ENCODE peak calls at places on chromosome 19, in five cellular contexts. One of them, this sample, is unnamed.

GRCh38 chr19:28920269-28921066 is 292.5 kb downstream of the UQCRFS1 start:
- DNase-seq in GM23248: peak; percentile 6
- DNase-seq in upper lobe of right lung: no peak
- DNase-seq in thoracic aorta: no peak
- DNase-seq in neural progenitor cell: peak; percentile 53
- DNase-seq in this sample: no peak

GRCh38 chr19:38323276-38323675 is 3.6 kb downstream of the KCNK6 start:
- DNase-seq in GM23248: peak; percentile 12
- DNase-seq in upper lobe of right lung: no peak
- DNase-seq in thoracic aorta: no peak
- DNase-seq in neural progenitor cell: no peak
- DNase-seq in this sample: no peak

GRCh38 chr19:45876411-45877197 is 9.3 kb downstream of the IRF2BP1 start:
- DNase-seq in GM23248: peak; percentile 28
- DNase-seq in upper lobe of right lung: peak; percentile 85
- DNase-seq in thoracic aorta: no peak
- DNase-seq in neural progenitor cell: peak; percentile 61
- DNase-seq in this sample: no peak

GRCh38 chr19:16076958-16077611 is 790 bp downstream of the TPM4 start:
- DNase-seq in GM23248: peak; percentile 71
- DNase-seq in upper lobe of right lung: peak; percentile 85
- DNase-seq in thoracic aorta: no peak
- DNase-seq in neural progenitor cell: peak; percentile 73
- DNase-seq in this sample: peak; percentile 77

GRCh38 chr19:47363758-47364529 is 14.8 kb downstream of the DHX34 start:
- DNase-seq in GM23248: peak; percentile 30
- DNase-seq in upper lobe of right lung: no peak
- DNase-seq in thoracic aorta: no peak
- DNase-seq in neural progenitor cell: peak; percentile 28
- DNase-seq in this sample: peak; percentile 22

GRCh38 chr19:48616041-48616436 is 1.2 kb upstream of the FAM83E start:
- DNase-seq in GM23248: no peak
- DNase-seq in upper lobe of right lung: no peak
- DNase-seq in thoracic aorta: no peak
- DNase-seq in neural progenitor cell: no peak
- DNase-seq in this sample: no peak

GRCh38 chr19:29170554-29170953 is 42.4 kb downstream of the UQCRFS1 start:
- DNase-seq in GM23248: no peak
- DNase-seq in upper lobe of right lung: no peak
- DNase-seq in thoracic aorta: no peak
- DNase-seq in neural progenitor cell: no peak
- DNase-seq in this sample: no peak

GRCh38 chr19:46659151-46660007 is 1.6 kb downstream of the DACT3 start:
- DNase-seq in GM23248: peak; percentile 53
- DNase-seq in upper lobe of right lung: peak; percentile 68
- DNase-seq in thoracic aorta: no peak
- DNase-seq in neural progenitor cell: peak; percentile 77
- DNase-seq in this sample: no peak

GRCh38 chr19:10625003-10625761 is at the start of gene SLC44A2:
- DNase-seq in GM23248: peak; percentile 86
- DNase-seq in upper lobe of right lung: peak; percentile 94
- DNase-seq in thoracic aorta: no peak
- DNase-seq in neural progenitor cell: peak; percentile 94
- DNase-seq in this sample: peak; percentile 61

GRCh38 chr19:58385313-58386165 is 1.5 kb upstream of the RPS5 start:
- DNase-seq in GM23248: peak; percentile 43
- DNase-seq in upper lobe of right lung: no peak
- DNase-seq in thoracic aorta: no peak
- DNase-seq in neural progenitor cell: no peak
- DNase-seq in this sample: no peak

GRCh38 chr19:2336528-2337328 is 8.2 kb downstream of the SPPL2B start:
- DNase-seq in GM23248: no peak
- DNase-seq in upper lobe of right lung: no peak
- DNase-seq in thoracic aorta: no peak
- DNase-seq in neural progenitor cell: no peak
- DNase-seq in this sample: no peak

GRCh38 chr19:6817179-6817578 is 44.7 kb downstream of the VAV1 start:
- DNase-seq in GM23248: no peak
- DNase-seq in upper lobe of right lung: no peak
- DNase-seq in thoracic aorta: no peak
- DNase-seq in neural progenitor cell: no peak
- DNase-seq in this sample: no peak

GRCh38 chr19:15330801-15331418 is 1.4 kb downstream of the BRD4 start:
- DNase-seq in GM23248: peak; percentile 92
- DNase-seq in upper lobe of right lung: no peak
- DNase-seq in thoracic aorta: no peak
- DNase-seq in neural progenitor cell: peak; percentile 56
- DNase-seq in this sample: peak; percentile 76

GRCh38 chr19:55600336-55601028 is 394 bp downstream of the ZNF524 start:
- DNase-seq in GM23248: peak; percentile 65
- DNase-seq in upper lobe of right lung: no peak
- DNase-seq in thoracic aorta: no peak
- DNase-seq in neural progenitor cell: peak; percentile 96
- DNase-seq in this sample: no peak

GRCh38 chr19:39104104-39104708 is 20.0 kb downstream of the ACP7 start:
- DNase-seq in GM23248: no peak
- DNase-seq in upper lobe of right lung: no peak
- DNase-seq in thoracic aorta: no peak
- DNase-seq in neural progenitor cell: no peak
- DNase-seq in this sample: no peak

GRCh38 chr19:57406516-57407123 is 4.3 kb upstream of the ZNF17 start:
- DNase-seq in GM23248: peak; percentile 80
- DNase-seq in upper lobe of right lung: peak; percentile 77
- DNase-seq in thoracic aorta: no peak
- DNase-seq in neural progenitor cell: peak; percentile 85
- DNase-seq in this sample: peak; percentile 45

GRCh38 chr19:5805465-5806132 is 732 bp downstream of the NRTN start:
- DNase-seq in GM23248: peak; percentile 71
- DNase-seq in upper lobe of right lung: peak; percentile 90
- DNase-seq in thoracic aorta: no peak
- DNase-seq in neural progenitor cell: peak; percentile 97
- DNase-seq in this sample: peak; percentile 50

GRCh38 chr19:10093295-10094186 is 7.4 kb downstream of the SHFL start:
- DNase-seq in GM23248: peak; percentile 29
- DNase-seq in upper lobe of right lung: no peak
- DNase-seq in thoracic aorta: no peak
- DNase-seq in neural progenitor cell: no peak
- DNase-seq in this sample: no peak

GRCh38 chr19:44903602-44904425 is 1.8 kb upstream of the APOE start:
- DNase-seq in GM23248: peak; percentile 63
- DNase-seq in upper lobe of right lung: peak; percentile 85
- DNase-seq in thoracic aorta: no peak
- DNase-seq in neural progenitor cell: peak; percentile 73
- DNase-seq in this sample: peak; percentile 49

GRCh38 chr19:6890938-6891337 is 3.6 kb downstream of the ADGRE1 start:
- DNase-seq in GM23248: no peak
- DNase-seq in upper lobe of right lung: no peak
- DNase-seq in thoracic aorta: no peak
- DNase-seq in neural progenitor cell: no peak
- DNase-seq in this sample: no peak

GRCh38 chr19:30391554-30392551 is 19.7 kb downstream of the ZNF536 start:
- DNase-seq in GM23248: no peak
- DNase-seq in upper lobe of right lung: no peak
- DNase-seq in thoracic aorta: no peak
- DNase-seq in neural progenitor cell: peak; percentile 41
- DNase-seq in this sample: peak; percentile 55

GRCh38 chr19:1529430-1529816 is 5.5 kb downstream of the PLK5 start:
- DNase-seq in GM23248: no peak
- DNase-seq in upper lobe of right lung: no peak
- DNase-seq in thoracic aorta: no peak
- DNase-seq in neural progenitor cell: no peak
- DNase-seq in this sample: no peak

GRCh38 chr19:18674616-18675015 is 8.9 kb upstream of the CRTC1 start:
- DNase-seq in GM23248: no peak
- DNase-seq in upper lobe of right lung: no peak
- DNase-seq in thoracic aorta: no peak
- DNase-seq in neural progenitor cell: no peak
- DNase-seq in this sample: no peak

DNA sequence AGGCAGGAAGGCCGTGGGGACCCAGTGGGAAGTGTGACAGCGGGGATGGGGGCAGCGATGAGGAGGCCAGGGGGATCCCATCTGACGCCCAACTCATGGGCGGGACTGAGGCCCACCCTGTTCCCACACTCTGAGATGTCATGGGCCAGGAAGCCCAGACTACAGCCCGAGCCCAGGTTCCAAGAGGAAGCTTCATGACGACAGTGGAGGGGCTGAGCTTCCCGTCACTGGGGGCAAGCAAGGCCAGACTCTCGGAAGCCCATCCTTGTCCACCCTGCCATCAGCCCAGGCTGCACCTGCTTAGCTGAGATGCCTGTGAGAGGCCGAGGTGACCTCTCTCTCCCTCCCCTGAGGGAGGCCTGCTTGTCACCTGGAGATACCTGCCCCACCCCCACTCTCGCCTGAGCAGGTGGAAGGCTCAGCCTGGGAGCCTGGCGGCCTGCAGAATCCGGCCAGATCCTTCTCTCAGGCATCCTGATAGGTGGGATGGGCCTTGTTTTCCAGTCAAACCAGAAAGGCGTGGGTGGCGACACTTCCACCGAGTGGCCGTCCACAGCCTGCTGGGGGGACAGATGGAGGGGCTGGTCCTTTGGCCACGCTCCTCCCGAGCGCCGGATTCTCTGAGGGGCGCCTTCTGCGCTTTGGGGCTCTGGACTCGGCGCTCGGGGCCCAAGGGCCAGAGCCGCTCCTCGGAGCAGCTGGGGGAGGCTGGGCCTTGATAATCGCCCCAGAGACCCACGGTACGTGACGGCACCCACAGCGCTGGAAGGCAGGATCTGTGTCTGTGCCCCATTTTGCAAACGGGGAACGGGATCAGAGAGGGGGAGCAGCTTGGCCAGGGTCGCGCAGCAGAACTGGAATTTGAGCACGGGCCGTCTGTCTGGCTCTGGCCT is 4.8 kb downstream of the ZBTB7A start:
- DNase-seq in GM23248: peak; percentile 39
- DNase-seq in upper lobe of right lung: peak; percentile 82
- DNase-seq in thoracic aorta: no peak
- DNase-seq in neural progenitor cell: no peak
- DNase-seq in this sample: no peak
- H3K4me3 ChIP-seq in GM23248: peak overlapping the region; percentile 82
- H3K4me3 ChIP-seq in upper lobe of right lung: peak overlapping the region; percentile 48
- H3K4me3 ChIP-seq in thoracic aorta: peak overlapping the region; percentile 99
- H3K4me3 ChIP-seq in neural progenitor cell: no peak overlapping the region
- H3K4me3 ChIP-seq in this sample: no peak overlapping the region

DNA sequence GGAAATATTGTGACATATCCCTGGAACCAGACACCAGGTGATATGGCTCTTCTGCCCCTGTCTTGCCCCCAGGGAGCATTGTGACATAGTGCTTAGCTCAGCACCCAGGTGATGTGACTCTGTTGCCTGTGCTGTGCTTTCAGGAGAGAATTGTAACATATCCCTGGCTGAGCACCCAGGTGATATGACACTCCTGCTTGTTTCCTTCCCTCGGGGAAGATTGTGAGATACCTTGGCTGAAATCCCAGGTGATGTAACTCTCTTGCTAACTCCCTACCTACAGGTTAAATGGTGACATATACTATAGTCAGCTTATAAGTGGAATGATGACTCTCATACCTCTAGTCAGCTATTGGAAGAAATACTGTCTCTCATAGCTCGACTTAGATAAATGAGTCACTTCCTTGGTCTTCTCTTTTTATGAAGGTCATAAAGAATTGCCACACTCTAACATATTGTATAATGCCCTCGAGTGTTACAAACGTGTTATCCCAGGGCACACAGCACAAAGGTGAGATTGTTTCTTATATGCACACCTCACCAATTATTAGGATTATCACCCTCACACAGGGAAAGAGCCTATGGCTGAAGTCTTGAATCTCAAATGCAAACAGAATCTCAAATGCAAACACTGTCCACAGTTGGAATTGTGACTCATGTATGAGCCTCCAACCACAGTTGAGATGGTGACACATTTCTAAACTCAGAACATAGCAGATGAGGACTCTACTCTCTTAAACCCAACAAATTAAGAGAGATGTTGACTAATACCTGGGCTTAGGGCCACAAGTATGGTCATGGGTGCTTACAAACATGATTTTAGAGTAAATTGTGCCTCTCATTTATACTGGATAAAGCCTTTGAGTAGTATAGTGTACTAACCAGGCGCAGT is 32.7 kb upstream of the ZNF254 start:
- DNase-seq in GM23248: peak; percentile 94
- DNase-seq in upper lobe of right lung: no peak
- DNase-seq in thoracic aorta: no peak
- DNase-seq in neural progenitor cell: no peak
- DNase-seq in this sample: peak; percentile 45
- H3K36me3 ChIP-seq in GM23248: peaks cover 19% of the 10 kb centered on the region
- H3K36me3 ChIP-seq in upper lobe of right lung: peaks cover 100% of the 10 kb centered on the region
- H3K36me3 ChIP-seq in thoracic aorta: peaks cover 40% of the 10 kb centered on the region
- H3K36me3 ChIP-seq in neural progenitor cell: no peaks in the 10 kb centered on the region
- H3K36me3 ChIP-seq in this sample: peaks cover 14% of the 10 kb centered on the region

GRCh38 chr19:42248270-42249148 is 6.1 kb upstream of the GSK3A start:
- DNase-seq in GM23248: no peak
- DNase-seq in upper lobe of right lung: no peak
- DNase-seq in thoracic aorta: no peak
- DNase-seq in neural progenitor cell: no peak
- DNase-seq in this sample: no peak

GRCh38 chr19:42250249-42250665 is 4.7 kb downstream of the ERF start:
- DNase-seq in GM23248: peak; percentile 35
- DNase-seq in upper lobe of right lung: peak; percentile 66
- DNase-seq in thoracic aorta: no peak
- DNase-seq in neural progenitor cell: no peak
- DNase-seq in this sample: no peak

GRCh38 chr19:42250666-42251531 is 4.0 kb downstream of the ERF start:
- DNase-seq in GM23248: peak; percentile 86
- DNase-seq in upper lobe of right lung: peak; percentile 75
- DNase-seq in thoracic aorta: no peak
- DNase-seq in neural progenitor cell: no peak
- DNase-seq in this sample: no peak

GRCh38 chr19:42249149-42249750 is 5.7 kb downstream of the ERF start:
- DNase-seq in GM23248: no peak
- DNase-seq in upper lobe of right lung: no peak
- DNase-seq in thoracic aorta: no peak
- DNase-seq in neural progenitor cell: no peak
- DNase-seq in this sample: no peak

DNA sequence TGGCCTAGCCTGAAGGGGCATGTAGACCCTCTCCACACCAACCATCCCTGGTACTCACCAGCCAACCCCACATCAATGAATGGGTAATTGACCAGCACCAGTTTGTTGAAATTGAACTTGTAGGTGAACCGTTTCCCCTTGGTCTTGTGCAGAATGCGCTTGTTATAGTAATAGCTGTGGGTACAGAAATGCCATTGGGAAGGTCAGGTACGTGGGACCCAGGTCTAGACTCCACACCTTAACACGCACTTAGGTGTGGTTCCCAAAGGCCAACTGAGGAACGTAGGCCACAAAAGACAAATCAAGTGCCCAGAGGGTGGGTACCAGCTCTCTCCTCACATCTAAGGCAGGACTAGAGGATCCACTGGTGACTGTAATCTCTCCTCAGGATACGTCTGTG is 5.2 kb downstream of the ERF start:
- DNase-seq in GM23248: no peak
- DNase-seq in upper lobe of right lung: no peak
- DNase-seq in thoracic aorta: no peak
- DNase-seq in neural progenitor cell: no peak
- DNase-seq in this sample: no peak
- H3K4me3 ChIP-seq in GM23248: no peak overlapping the region
- H3K4me3 ChIP-seq in upper lobe of right lung: no peak overlapping the region
- H3K4me3 ChIP-seq in thoracic aorta: no peak overlapping the region
- H3K4me3 ChIP-seq in neural progenitor cell: no peak overlapping the region
- H3K4me3 ChIP-seq in this sample: no peak overlapping the region

GRCh38 chr19:35739275-35740107 is 2.8 kb downstream of the IGFLR1 start:
- DNase-seq in GM23248: no peak
- DNase-seq in upper lobe of right lung: no peak
- DNase-seq in thoracic aorta: no peak
- DNase-seq in neural progenitor cell: no peak
- DNase-seq in this sample: no peak
- H3K36me3 ChIP-seq in GM23248: no peaks in the 10 kb centered on the region
- H3K36me3 ChIP-seq in upper lobe of right lung: peaks cover 38% of the 10 kb centered on the region
- H3K36me3 ChIP-seq in thoracic aorta: peaks cover 32% of the 10 kb centered on the region
- H3K36me3 ChIP-seq in neural progenitor cell: no peaks in the 10 kb centered on the region
- H3K36me3 ChIP-seq in this sample: peaks cover 45% of the 10 kb centered on the region

GRCh38 chr19:8392017-8392591 is 1.9 kb downstream of the RAB11B start:
- DNase-seq in GM23248: peak; percentile 52
- DNase-seq in upper lobe of right lung: peak; percentile 70
- DNase-seq in thoracic aorta: no peak
- DNase-seq in neural progenitor cell: no peak
- DNase-seq in this sample: no peak
- H3K4me3 ChIP-seq in GM23248: no peak overlapping the region
- H3K4me3 ChIP-seq in upper lobe of right lung: no peak overlapping the region
- H3K4me3 ChIP-seq in thoracic aorta: peak overlapping the region; percentile 91
- H3K4me3 ChIP-seq in neural progenitor cell: no peak overlapping the region
- H3K4me3 ChIP-seq in this sample: no peak overlapping the region